ENCODE peak calls at places on chromosomes 13 and 19, in five cellular contexts. O is osteocyte, Z is NAMALWA, D is C1 segment of cervical spinal cord, G is posterior cingulate gyrus. X is an unnamed sample.

GRCh38 chr13:87535911-87536310 is 135.3 kb upstream of the SLITRK5 start:
- DNase-seq in O (no peak), Z (no peak), D (no peak), G (no peak), X (no peak)

GRCh38 chr19:7862413-7862951 is 11.7 kb downstream of the PRR36 start:
- DNase-seq in O (no peak), Z (peak), D (no peak), G (peak), X (peak)

GRCh38 chr19:41426116-41426841 is 895 bp downstream of the B3GNT8 start:
- DNase-seq in O (no peak), Z (no peak), D (no peak), G (peak), X (no peak)

GRCh38 chr13:52034616-52035226 is 10.2 kb downstream of the UTP14C start:
- DNase-seq in O (no peak), Z (no peak), D (no peak), G (no peak), X (no peak)

GRCh38 chr19:21117041-21117907 is 24.6 kb upstream of the ZNF431 start:
- DNase-seq in O (no peak), Z (no peak), D (no peak), G (no peak), X (no peak)

GRCh38 chr13:25371608-25372274 is at the start of gene ATP8A2:
- DNase-seq in O (no peak), Z (no peak), D (no peak), G (peak), X (no peak)

GRCh38 chr13:113980489-113981064 is 6.7 kb upstream of the C13orf46 start:
- DNase-seq in O (no peak), Z (no peak), D (no peak), G (peak), X (no peak)

GRCh38 chr13:95643471-95643813 is 1.1 kb downstream of the DZIP1 start:
- DNase-seq in O (no peak), Z (no peak), D (no peak), G (no peak), X (no peak)

GRCh38 chr13:44169018-44169909 is 204.4 kb upstream of the SERP2 start:
- DNase-seq in O (no peak), Z (no peak), D (no peak), G (no peak), X (no peak)

GRCh38 chr13:29877456-29878096 is 27.2 kb upstream of the UBL3 start:
- DNase-seq in O (no peak), Z (no peak), D (no peak), G (no peak), X (no peak)

GRCh38 chr19:18287836-18288772 is 6.7 kb upstream of the JUND start:
- DNase-seq in O (peak), Z (no peak), D (no peak), G (peak), X (no peak)

GRCh38 chr19:18280247-18281081 is 958 bp downstream of the JUND start:
- DNase-seq in O (peak), Z (peak), D (peak), G (peak), X (peak)

GRCh38 chr13:92074658-92075057 is 676.2 kb downstream of the GPC5 start:
- DNase-seq in O (no peak), Z (peak), D (no peak), G (peak), X (no peak)

GRCh38 chr13:36998624-36999041 is 507 bp downstream of the ALG5 start:
- DNase-seq in O (no peak), Z (peak), D (no peak), G (peak), X (no peak)